ENCODE peak calls at places on chromosomes 4 and X, in six cellular contexts. A is astrocyte, E is right lobe of liver, I is body of pancreas, Y is SK-N-SH, O is mammary epithelial cell. H is an unnamed sample.

GRCh38 chr4:25535701-25536473 is 119.8 kb upstream of the SLC34A2 start:
- DNase-seq in A (no peak), Y (no peak), O (no peak), E (no peak), I (no peak), H (no peak)

GRCh38 chrX:134896194-134896593 is 94.6 kb upstream of the SMIM10 start:
- DNase-seq in A (no peak), I (no peak), E (no peak), Y (no peak), O (no peak), H (no peak)

GRCh38 chr4:40486534-40486933 is 143.1 kb downstream of the RBM47 start:
- DNase-seq in E (no peak), A (peak; percentile 17), Y (no peak), I (no peak), O (peak; percentile 62), H (no peak)

GRCh38 chr4:23392860-23393458 is 496.9 kb downstream of the PPARGC1A start:
- DNase-seq in E (no peak), A (no peak), Y (no peak), I (no peak), O (no peak), H (no peak)

GRCh38 chrX:133413218-133413925 is 1.9 kb downstream of the GPC4 start:
- DNase-seq in Y (peak; percentile 36), O (no peak), E (no peak), I (peak; percentile 40), A (no peak), H (no peak)

GRCh38 chr4:175431635-175432034 is 380.4 kb downstream of the GPM6A start:
- DNase-seq in O (no peak), I (no peak), E (no peak), Y (peak; percentile 8), A (no peak), H (no peak)

GRCh38 chr4:150436598-150437370 is 145.2 kb upstream of the MAB21L2 start:
- DNase-seq in I (no peak), A (no peak), O (no peak), Y (no peak), E (no peak), H (no peak)

GRCh38 chrX:153537080-153537479 is 19.6 kb downstream of the ATP2B3 start:
- DNase-seq in Y (peak; percentile 63), E (no peak), I (no peak), A (no peak), O (no peak), H (no peak)

GRCh38 chr4:80161413-80162058 is 35.8 kb upstream of the PRDM8 start:
- DNase-seq in Y (no peak), A (no peak), E (no peak), O (no peak), I (no peak), H (no peak)

GRCh38 chr4:3415471-3416141 is 26.2 kb upstream of the HGFAC start:
- DNase-seq in O (no peak), A (no peak), I (no peak), Y (no peak), E (no peak), H (peak; percentile 60)

GRCh38 chr4:77177196-77177595 is 20.2 kb downstream of the CCNG2 start:
- DNase-seq in Y (no peak), O (no peak), E (no peak), A (no peak), I (no peak), H (no peak)

GRCh38 chrX:18424482-18425198 is 768 bp upstream of the CDKL5 start:
- DNase-seq in O (peak; percentile 20), Y (peak; percentile 57), E (peak; percentile 22), I (peak; percentile 45), A (peak; percentile 31), H (peak; percentile 83)

DNA sequence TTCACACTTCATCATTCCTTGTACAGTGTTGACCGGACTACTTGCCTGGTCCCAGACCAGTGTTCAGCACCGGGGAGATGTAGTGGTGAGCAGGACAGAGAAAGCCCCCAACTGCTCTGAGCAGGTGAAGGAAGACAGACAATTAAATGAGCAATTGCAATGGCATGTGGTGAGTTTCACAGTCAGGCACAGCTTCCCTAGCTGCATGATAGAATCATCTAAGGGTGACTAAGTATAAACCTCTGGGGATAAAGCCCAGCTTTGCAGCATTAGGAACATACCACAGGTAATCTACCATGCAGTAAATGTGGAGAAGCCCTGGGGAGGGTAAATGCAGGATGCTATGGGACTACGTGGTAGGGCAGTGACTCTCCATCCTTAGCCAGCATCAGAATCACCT is 47.8 kb downstream of the TMA16 start:
- DNase-seq in O (peak; percentile 76), E (no peak), I (no peak), Y (no peak), A (peak; percentile 71), H (no peak)
- H3K36me3 ChIP-seq in O (peaks cover 2% of the 10 kb centered on the region), E (no peaks in the 10 kb centered on the region), I (no peaks in the 10 kb centered on the region), Y (no peaks in the 10 kb centered on the region), A (no peaks in the 10 kb centered on the region), H (peaks cover 86% of the 10 kb centered on the region)

DNA sequence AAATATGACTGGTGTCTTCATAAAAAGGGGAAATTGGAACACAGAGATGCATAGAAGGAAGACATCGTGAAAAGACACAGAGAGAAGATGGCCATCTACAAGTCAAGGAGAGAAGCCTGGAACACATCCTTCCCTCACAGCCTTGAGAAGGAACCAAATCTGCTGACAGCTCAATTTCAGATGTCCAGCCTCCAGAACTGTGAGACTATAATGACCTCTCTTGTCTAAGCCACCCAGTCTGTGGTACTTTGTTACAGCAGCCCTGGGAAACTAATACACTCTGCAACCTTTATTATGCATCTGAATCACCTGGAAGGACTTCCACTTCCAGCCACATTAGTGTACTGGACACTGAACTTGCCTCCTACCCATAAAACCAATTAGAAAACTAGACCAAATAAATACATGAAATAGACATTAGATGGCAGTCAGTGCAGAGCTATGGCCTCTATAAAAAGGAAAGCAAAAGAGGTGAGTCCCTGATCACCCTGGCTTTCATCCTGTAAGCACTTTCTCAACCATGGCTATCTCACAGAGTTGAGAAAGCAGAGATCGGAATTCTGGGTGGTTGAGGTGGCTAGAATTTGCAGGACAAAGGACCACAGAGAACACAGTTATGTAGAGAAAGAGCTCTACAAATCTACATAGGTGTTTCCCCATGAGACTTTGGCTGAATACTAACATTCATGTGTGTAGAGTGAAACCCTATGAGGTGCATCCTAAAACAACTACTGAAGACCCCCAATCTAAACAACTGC is 25.7 kb downstream of the GAB3 start:
- DNase-seq in O (no peak), I (no peak), E (no peak), A (no peak), Y (no peak), H (no peak)
- TF ChIP-seq CTCF in O (peak; percentile 14), I (no peak), E (peak; percentile 7), A (no peak), Y (no peak), H (no peak)

GRCh38 chr4:176949022-176949421 is 156.3 kb upstream of the VEGFC start:
- DNase-seq in O (no peak), E (no peak), I (peak; percentile 6), A (no peak), Y (no peak), H (no peak)
- H3K36me3 ChIP-seq in O (no peaks in the 10 kb centered on the region), E (no peaks in the 10 kb centered on the region), I (no peaks in the 10 kb centered on the region), A (no peaks in the 10 kb centered on the region), Y (no peaks in the 10 kb centered on the region), H (no peaks in the 10 kb centered on the region)

DNA sequence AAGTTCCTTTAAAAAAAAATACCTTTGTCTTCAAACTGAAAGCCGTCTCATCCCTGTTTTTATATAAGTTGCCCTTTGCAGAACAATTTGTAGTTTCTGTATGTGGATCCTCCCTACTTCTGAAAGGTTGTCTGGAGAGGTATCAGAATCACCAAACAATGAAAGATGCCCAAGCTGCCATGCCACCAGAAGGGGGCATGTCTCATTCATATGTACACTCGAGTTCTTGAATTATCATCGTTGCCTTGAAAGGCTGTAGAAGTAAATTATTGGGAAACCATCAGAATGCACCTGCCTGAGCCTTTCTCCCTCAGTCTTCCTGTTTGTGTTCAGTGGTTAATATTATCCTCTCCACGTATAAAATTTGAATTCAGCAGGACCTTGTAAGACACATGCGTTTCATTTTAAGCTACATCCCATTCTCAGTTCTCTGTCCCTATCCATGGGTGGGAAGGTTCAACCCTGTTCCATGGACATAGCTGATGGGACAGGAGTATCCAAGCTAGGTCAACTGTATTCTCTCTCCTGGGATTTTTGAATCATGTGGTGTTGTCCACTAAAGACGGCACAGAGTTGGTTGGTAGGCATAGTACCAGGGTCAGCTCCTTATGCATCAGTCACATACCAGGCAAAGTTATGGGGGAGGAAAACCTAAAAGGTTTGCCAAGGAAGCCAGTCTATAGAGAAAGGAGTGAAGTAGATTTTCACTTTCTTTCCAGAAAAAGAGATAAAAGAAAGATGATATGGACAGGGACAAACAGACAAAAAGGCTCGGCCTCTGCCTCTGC is 24.0 kb downstream of the GALNT7 start:
- DNase-seq in Y (no peak), I (no peak), O (no peak), E (no peak), A (no peak), H (no peak)
- TF ChIP-seq CTCF in Y (no peak), I (no peak), O (peak; percentile 40), E (no peak), A (no peak), H (no peak)

GRCh38 chrX:40060356-40060845 is 37.4 kb downstream of the BCOR start:
- DNase-seq in O (no peak), A (no peak), I (no peak), E (no peak), Y (no peak), H (no peak)
- H3K36me3 ChIP-seq in O (no peaks in the 10 kb centered on the region), A (peaks cover 5% of the 10 kb centered on the region), I (no peaks in the 10 kb centered on the region), E (peaks cover 4% of the 10 kb centered on the region), Y (peaks cover 41% of the 10 kb centered on the region), H (peaks cover 31% of the 10 kb centered on the region)